ENCODE peak calls at places on chromosomes 13 and 19, in six cellular contexts. One of them, this sample, is unnamed.

GRCh38 chr19:16078311-16078758 is 2.0 kb downstream of the TPM4 start:
- DNase-seq in uterus: peak; percentile 62
- DNase-seq in AG04449: no peak
- DNase-seq in cardiac muscle cell: peak; percentile 29
- DNase-seq in suprapubic skin: peak; percentile 67
- DNase-seq in Caco-2: no peak
- DNase-seq in this sample: no peak

GRCh38 chr19:40560092-40560507 is 16.6 kb upstream of the SHKBP1 start:
- DNase-seq in Caco-2: no peak
- DNase-seq in uterus: no peak
- DNase-seq in suprapubic skin: no peak
- DNase-seq in AG04449: no peak
- DNase-seq in cardiac muscle cell: no peak
- DNase-seq in this sample: no peak

GRCh38 chr19:42628411-42629135 is 33.8 kb upstream of the CEACAM8 start:
- DNase-seq in Caco-2: no peak
- DNase-seq in cardiac muscle cell: no peak
- DNase-seq in AG04449: no peak
- DNase-seq in uterus: no peak
- DNase-seq in suprapubic skin: no peak
- DNase-seq in this sample: no peak

GRCh38 chr19:57434386-57435061 is 601 bp upstream of the ZNF749 start:
- DNase-seq in cardiac muscle cell: no peak
- DNase-seq in Caco-2: no peak
- DNase-seq in uterus: no peak
- DNase-seq in suprapubic skin: no peak
- DNase-seq in AG04449: no peak
- DNase-seq in this sample: no peak

GRCh38 chr19:49488863-49489537 is 1.6 kb downstream of the RPL13A start:
- DNase-seq in cardiac muscle cell: no peak
- DNase-seq in uterus: no peak
- DNase-seq in suprapubic skin: no peak
- DNase-seq in AG04449: no peak
- DNase-seq in Caco-2: no peak
- DNase-seq in this sample: no peak

GRCh38 chr19:34847393-34847792 is 74.4 kb upstream of the ZNF599 start:
- DNase-seq in AG04449: no peak
- DNase-seq in Caco-2: no peak
- DNase-seq in uterus: no peak
- DNase-seq in cardiac muscle cell: no peak
- DNase-seq in suprapubic skin: no peak
- DNase-seq in this sample: no peak

GRCh38 chr13:31775148-31775547 is 35.8 kb downstream of the RXFP2 start:
- DNase-seq in AG04449: no peak
- DNase-seq in Caco-2: no peak
- DNase-seq in cardiac muscle cell: no peak
- DNase-seq in uterus: no peak
- DNase-seq in suprapubic skin: no peak
- DNase-seq in this sample: no peak

GRCh38 chr19:44955500-44956439 is 590 bp downstream of the CLPTM1 start:
- DNase-seq in Caco-2: no peak
- DNase-seq in uterus: no peak
- DNase-seq in AG04449: no peak
- DNase-seq in suprapubic skin: no peak
- DNase-seq in cardiac muscle cell: peak; percentile 28
- DNase-seq in this sample: no peak

GRCh38 chr13:88674841-88675240 is 1003.7 kb downstream of the SLITRK5 start:
- DNase-seq in AG04449: no peak
- DNase-seq in Caco-2: no peak
- DNase-seq in suprapubic skin: no peak
- DNase-seq in uterus: no peak
- DNase-seq in cardiac muscle cell: no peak
- DNase-seq in this sample: no peak

GRCh38 chr13:40534456-40534855 is 132.0 kb downstream of the FOXO1 start:
- DNase-seq in Caco-2: no peak
- DNase-seq in suprapubic skin: no peak
- DNase-seq in uterus: no peak
- DNase-seq in AG04449: no peak
- DNase-seq in cardiac muscle cell: no peak
- DNase-seq in this sample: no peak

GRCh38 chr13:71820699-71821098 is 46.3 kb downstream of the DACH1 start:
- DNase-seq in suprapubic skin: no peak
- DNase-seq in cardiac muscle cell: no peak
- DNase-seq in Caco-2: no peak
- DNase-seq in uterus: no peak
- DNase-seq in AG04449: no peak
- DNase-seq in this sample: no peak

GRCh38 chr13:101455863-101456262 is 3.4 kb downstream of the ITGBL1 start:
- DNase-seq in suprapubic skin: no peak
- DNase-seq in Caco-2: no peak
- DNase-seq in cardiac muscle cell: no peak
- DNase-seq in AG04449: peak; percentile 87
- DNase-seq in uterus: no peak
- DNase-seq in this sample: peak; percentile 62

GRCh38 chr19:50361290-50362029 is 4.0 kb downstream of the NAPSA start:
- DNase-seq in suprapubic skin: no peak
- DNase-seq in uterus: no peak
- DNase-seq in AG04449: no peak
- DNase-seq in cardiac muscle cell: no peak
- DNase-seq in Caco-2: no peak
- DNase-seq in this sample: no peak

GRCh38 chr13:41075034-41075433 is 13.7 kb downstream of the WBP4 start:
- DNase-seq in AG04449: no peak
- DNase-seq in Caco-2: peak; percentile 41
- DNase-seq in cardiac muscle cell: peak; percentile 64
- DNase-seq in uterus: no peak
- DNase-seq in suprapubic skin: no peak
- DNase-seq in this sample: no peak

GRCh38 chr19:28793391-28794168 is 419.4 kb downstream of the UQCRFS1 start:
- DNase-seq in AG04449: no peak
- DNase-seq in uterus: no peak
- DNase-seq in cardiac muscle cell: peak; percentile 39
- DNase-seq in Caco-2: no peak
- DNase-seq in suprapubic skin: no peak
- DNase-seq in this sample: no peak

GRCh38 chr13:71540098-71540497 is 326.9 kb downstream of the DACH1 start:
- DNase-seq in suprapubic skin: no peak
- DNase-seq in AG04449: no peak
- DNase-seq in uterus: no peak
- DNase-seq in cardiac muscle cell: no peak
- DNase-seq in Caco-2: no peak
- DNase-seq in this sample: no peak

GRCh38 chr13:41213919-41214318 is 19.6 kb upstream of the KBTBD7 start:
- DNase-seq in cardiac muscle cell: no peak
- DNase-seq in suprapubic skin: no peak
- DNase-seq in Caco-2: no peak
- DNase-seq in uterus: no peak
- DNase-seq in AG04449: no peak
- DNase-seq in this sample: no peak

GRCh38 chr13:20525601-20526544 is at the start of gene CRYL1:
- DNase-seq in uterus: peak; percentile 77
- DNase-seq in cardiac muscle cell: peak; percentile 82
- DNase-seq in suprapubic skin: peak; percentile 80
- DNase-seq in AG04449: peak; percentile 9
- DNase-seq in Caco-2: peak; percentile 68
- DNase-seq in this sample: no peak

GRCh38 chr13:106691251-106691650 is 123.3 kb upstream of the ARGLU1 start:
- DNase-seq in AG04449: no peak
- DNase-seq in Caco-2: no peak
- DNase-seq in suprapubic skin: no peak
- DNase-seq in cardiac muscle cell: no peak
- DNase-seq in uterus: no peak
- DNase-seq in this sample: no peak

GRCh38 chr13:24670927-24671326 is 9.3 kb upstream of the ATP12A start:
- DNase-seq in suprapubic skin: peak; percentile 44
- DNase-seq in cardiac muscle cell: peak; percentile 28
- DNase-seq in Caco-2: peak; percentile 63
- DNase-seq in uterus: no peak
- DNase-seq in AG04449: no peak
- DNase-seq in this sample: no peak
- TF ChIP-seq CTCF in suprapubic skin: no peak
- TF ChIP-seq CTCF in cardiac muscle cell: no peak
- TF ChIP-seq CTCF in Caco-2: peak; percentile 48
- TF ChIP-seq CTCF in uterus: no peak
- TF ChIP-seq CTCF in AG04449: peak; percentile 36
- TF ChIP-seq CTCF in this sample: peak; percentile 15

DNA sequence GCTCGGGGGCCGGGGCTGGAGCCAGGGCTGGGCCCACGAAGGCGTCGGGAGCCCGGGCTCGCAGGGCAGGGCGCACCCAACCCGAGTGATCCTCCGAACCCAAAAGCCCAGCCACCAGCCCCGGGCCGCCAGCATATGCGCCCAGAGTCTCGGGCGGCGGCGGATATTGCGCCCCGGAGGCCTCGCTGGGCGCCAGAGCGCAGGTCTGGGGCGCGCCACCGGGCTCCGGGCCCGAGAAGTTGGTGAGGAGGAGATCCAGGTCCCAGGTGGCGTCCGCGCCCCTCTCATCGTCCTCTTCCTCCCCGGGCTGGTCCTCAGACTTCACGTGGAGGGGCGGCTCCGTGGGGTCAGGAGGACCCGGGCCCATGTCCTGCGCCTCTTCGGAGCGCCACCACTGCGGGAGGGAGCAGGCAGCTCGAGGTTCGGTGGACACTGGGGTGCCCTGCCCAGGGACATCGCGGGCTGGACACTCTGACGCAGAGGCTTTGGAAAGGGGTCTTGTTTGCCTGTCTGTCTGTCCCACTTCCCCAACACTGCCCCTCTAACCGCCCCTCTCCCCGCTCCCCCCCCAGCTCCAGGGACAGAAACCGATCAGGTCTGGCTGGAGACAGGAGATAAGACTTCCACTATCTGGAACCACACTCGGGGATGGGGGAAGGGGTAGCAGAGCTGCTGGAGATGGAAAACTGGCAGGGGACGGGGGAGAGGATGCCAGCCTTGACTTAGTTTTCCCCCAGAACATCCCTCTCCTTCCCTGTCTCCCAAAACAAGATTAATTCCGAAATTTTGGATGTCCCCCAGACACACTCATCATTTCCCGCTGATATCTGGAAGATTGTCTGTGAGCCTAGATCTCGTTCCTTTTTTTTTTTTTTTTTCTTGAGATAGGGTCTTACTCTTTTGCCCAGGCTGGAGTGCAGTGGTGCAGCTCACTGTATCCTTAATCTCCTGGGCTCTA is 973 bp downstream of the KLF1 start:
- DNase-seq in uterus: no peak
- DNase-seq in Caco-2: no peak
- DNase-seq in suprapubic skin: no peak
- DNase-seq in cardiac muscle cell: no peak
- DNase-seq in AG04449: no peak
- DNase-seq in this sample: no peak
- TF ChIP-seq CTCF in uterus: no peak
- TF ChIP-seq CTCF in Caco-2: no peak
- TF ChIP-seq CTCF in suprapubic skin: no peak
- TF ChIP-seq CTCF in cardiac muscle cell: no peak
- TF ChIP-seq CTCF in AG04449: no peak
- TF ChIP-seq CTCF in this sample: no peak

GRCh38 chr19:54035215-54036178 is 28.2 kb downstream of the VSTM1 start:
- DNase-seq in Caco-2: no peak
- DNase-seq in uterus: no peak
- DNase-seq in suprapubic skin: no peak
- DNase-seq in AG04449: peak; percentile 29
- DNase-seq in cardiac muscle cell: no peak
- DNase-seq in this sample: peak; percentile 70

GRCh38 chr19:54026656-54027055 is 35.2 kb downstream of the CACNG6 start:
- DNase-seq in Caco-2: no peak
- DNase-seq in cardiac muscle cell: no peak
- DNase-seq in suprapubic skin: no peak
- DNase-seq in uterus: no peak
- DNase-seq in AG04449: no peak
- DNase-seq in this sample: no peak

GRCh38 chr19:54029930-54030490 is 33.7 kb downstream of the VSTM1 start:
- DNase-seq in uterus: no peak
- DNase-seq in suprapubic skin: no peak
- DNase-seq in cardiac muscle cell: peak; percentile 66
- DNase-seq in AG04449: no peak
- DNase-seq in Caco-2: peak; percentile 73
- DNase-seq in this sample: peak; percentile 27

DNA sequence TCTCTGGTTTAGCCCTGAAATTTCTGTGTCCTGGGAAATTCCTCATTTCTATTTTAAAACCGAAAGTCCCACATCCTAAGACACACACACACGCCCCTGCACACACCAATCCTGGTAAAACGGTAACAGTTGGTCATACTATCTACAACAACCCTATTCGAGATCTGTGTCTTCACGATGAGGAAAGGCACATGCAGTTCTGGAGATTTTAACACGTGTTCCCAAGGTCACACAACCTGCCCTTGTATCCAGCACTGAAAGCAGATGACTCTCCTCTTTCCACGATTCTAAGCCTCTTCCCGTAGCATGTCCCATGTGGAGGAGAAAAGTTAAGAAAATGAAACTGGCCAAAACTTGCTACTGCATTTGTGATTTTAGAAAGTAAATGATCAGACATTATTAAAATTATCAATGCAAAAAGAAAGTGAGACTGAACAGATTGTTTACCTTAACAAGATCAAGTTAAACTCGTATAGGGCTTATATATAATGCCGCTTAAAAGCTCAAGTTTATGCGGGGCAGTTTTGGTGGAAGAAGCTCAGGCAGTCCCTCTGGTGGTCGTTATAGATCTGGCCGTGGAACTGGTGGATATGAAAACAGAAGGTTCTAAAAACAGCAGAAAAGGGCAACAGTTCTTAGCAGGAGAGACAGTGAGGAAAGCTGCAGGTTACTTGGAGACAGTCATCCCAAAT is 32.7 kb downstream of the VSTM1 start:
- DNase-seq in suprapubic skin: no peak
- DNase-seq in AG04449: no peak
- DNase-seq in cardiac muscle cell: peak; percentile 29
- DNase-seq in uterus: no peak
- DNase-seq in Caco-2: peak; percentile 33
- DNase-seq in this sample: no peak
- TF ChIP-seq CTCF in suprapubic skin: no peak
- TF ChIP-seq CTCF in AG04449: peak; percentile 39
- TF ChIP-seq CTCF in cardiac muscle cell: peak; percentile 60
- TF ChIP-seq CTCF in uterus: no peak
- TF ChIP-seq CTCF in Caco-2: peak; percentile 75
- TF ChIP-seq CTCF in this sample: peak; percentile 61

GRCh38 chr19:27773318-27774094 is 1439.4 kb downstream of the UQCRFS1 start:
- DNase-seq in AG04449: no peak
- DNase-seq in Caco-2: no peak
- DNase-seq in uterus: no peak
- DNase-seq in cardiac muscle cell: no peak
- DNase-seq in suprapubic skin: no peak
- DNase-seq in this sample: no peak

GRCh38 chr19:27775395-27775794 is 1437.6 kb downstream of the UQCRFS1 start:
- DNase-seq in cardiac muscle cell: no peak
- DNase-seq in uterus: no peak
- DNase-seq in suprapubic skin: no peak
- DNase-seq in Caco-2: no peak
- DNase-seq in AG04449: no peak
- DNase-seq in this sample: no peak

GRCh38 chr19:27776020-27776419 is 1436.9 kb downstream of the UQCRFS1 start:
- DNase-seq in suprapubic skin: no peak
- DNase-seq in uterus: no peak
- DNase-seq in Caco-2: peak; percentile 57
- DNase-seq in AG04449: no peak
- DNase-seq in cardiac muscle cell: no peak
- DNase-seq in this sample: no peak

GRCh38 chr19:27774337-27774736 is 1438.6 kb downstream of the UQCRFS1 start:
- DNase-seq in uterus: no peak
- DNase-seq in Caco-2: peak; percentile 47
- DNase-seq in suprapubic skin: no peak
- DNase-seq in AG04449: no peak
- DNase-seq in cardiac muscle cell: no peak
- DNase-seq in this sample: no peak

GRCh38 chr19:27774827-27775226 is 1438.1 kb downstream of the UQCRFS1 start:
- DNase-seq in AG04449: no peak
- DNase-seq in Caco-2: peak; percentile 63
- DNase-seq in uterus: no peak
- DNase-seq in suprapubic skin: no peak
- DNase-seq in cardiac muscle cell: no peak
- DNase-seq in this sample: no peak
- TF ChIP-seq CTCF in AG04449: peak; percentile 9
- TF ChIP-seq CTCF in Caco-2: peak; percentile 25
- TF ChIP-seq CTCF in uterus: no peak
- TF ChIP-seq CTCF in suprapubic skin: no peak
- TF ChIP-seq CTCF in cardiac muscle cell: peak; percentile 9
- TF ChIP-seq CTCF in this sample: no peak